ENCODE peak calls at places on chromosomes 4 and X, in four cellular contexts. One of them, this sample, is unnamed.

GRCh38 chrX:39167791-39168190 is 366.5 kb downstream of the MID1IP1 start:
- DNase-seq in NCI-H748 treated with DMSO at 0.1 percent for 48 hours: no peak
- DNase-seq in left ventricle myocardium superior: no peak
- DNase-seq in NCI-H2171 treated with DMSO at 0.1 percent for 48 hours: no peak
- DNase-seq in this sample: no peak

GRCh38 chrX:104113237-104113965 is 1.1 kb downstream of the ZCCHC18 start:
- DNase-seq in NCI-H748 treated with DMSO at 0.1 percent for 48 hours: peak; percentile 17
- DNase-seq in left ventricle myocardium superior: peak; percentile 33
- DNase-seq in NCI-H2171 treated with DMSO at 0.1 percent for 48 hours: peak; percentile 73
- DNase-seq in this sample: peak; percentile 66

GRCh38 chr4:173489514-173489913 is 40.5 kb downstream of the HAND2 start:
- DNase-seq in NCI-H748 treated with DMSO at 0.1 percent for 48 hours: no peak
- DNase-seq in left ventricle myocardium superior: no peak
- DNase-seq in NCI-H2171 treated with DMSO at 0.1 percent for 48 hours: no peak
- DNase-seq in this sample: no peak

GRCh38 chr4:182872886-182873285 is 44.3 kb downstream of the DCTD start:
- DNase-seq in NCI-H748 treated with DMSO at 0.1 percent for 48 hours: no peak
- DNase-seq in left ventricle myocardium superior: no peak
- DNase-seq in NCI-H2171 treated with DMSO at 0.1 percent for 48 hours: no peak
- DNase-seq in this sample: no peak

GRCh38 chr4:25578431-25578830 is 77.2 kb upstream of the SLC34A2 start:
- DNase-seq in NCI-H748 treated with DMSO at 0.1 percent for 48 hours: no peak
- DNase-seq in left ventricle myocardium superior: no peak
- DNase-seq in NCI-H2171 treated with DMSO at 0.1 percent for 48 hours: no peak
- DNase-seq in this sample: no peak

GRCh38 chrX:1165535-1166196 is 46.8 kb downstream of the CRLF2 start:
- DNase-seq in NCI-H748 treated with DMSO at 0.1 percent for 48 hours: no peak
- DNase-seq in left ventricle myocardium superior: no peak
- DNase-seq in NCI-H2171 treated with DMSO at 0.1 percent for 48 hours: no peak
- DNase-seq in this sample: no peak

GRCh38 chrX:15447985-15448639 is 45.0 kb downstream of the PIR start:
- DNase-seq in NCI-H748 treated with DMSO at 0.1 percent for 48 hours: no peak
- DNase-seq in left ventricle myocardium superior: no peak
- DNase-seq in NCI-H2171 treated with DMSO at 0.1 percent for 48 hours: no peak
- DNase-seq in this sample: no peak

GRCh38 chr4:71290074-71290473 is 48.7 kb upstream of the SLC4A4 start:
- DNase-seq in NCI-H748 treated with DMSO at 0.1 percent for 48 hours: no peak
- DNase-seq in left ventricle myocardium superior: no peak
- DNase-seq in NCI-H2171 treated with DMSO at 0.1 percent for 48 hours: no peak
- DNase-seq in this sample: no peak

GRCh38 chr4:3402409-3403103 is 39.2 kb upstream of the HGFAC start:
- DNase-seq in NCI-H748 treated with DMSO at 0.1 percent for 48 hours: no peak
- DNase-seq in left ventricle myocardium superior: no peak
- DNase-seq in NCI-H2171 treated with DMSO at 0.1 percent for 48 hours: no peak
- DNase-seq in this sample: no peak

GRCh38 chr4:155263480-155263879 is 55.0 kb downstream of the NPY2R start:
- DNase-seq in NCI-H748 treated with DMSO at 0.1 percent for 48 hours: no peak
- DNase-seq in left ventricle myocardium superior: no peak
- DNase-seq in NCI-H2171 treated with DMSO at 0.1 percent for 48 hours: no peak
- DNase-seq in this sample: no peak

This sample was measured in NCI-H524 treated with DMSO at 0.1 percent for 48 hours.